ENCODE peak calls at places on chromosomes 3 and 15, in four cellular contexts. G, P, R and A are unnamed samples.

GRCh38 chr3:70749122-70749521 is 436.7 kb upstream of the MDFIC2 start:
- DNase-seq in P (no peak), R (no peak), G (no peak), A (no peak)

GRCh38 chr15:78167227-78167888 is 18.2 kb downstream of the IDH3A start:
- DNase-seq in P (peak; percentile 13), G (no peak), R (no peak), A (peak; percentile 15)

GRCh38 chr3:37996785-37997301 is 6.3 kb downstream of the VILL start:
- DNase-seq in G (peak; percentile 84), P (peak; percentile 75), R (peak; percentile 58), A (peak; percentile 91)

GRCh38 chr15:29064290-29064689 is 178.5 kb downstream of the APBA2 start:
- DNase-seq in R (no peak), G (no peak), P (no peak), A (no peak)

GRCh38 chr3:4976109-4976508 is 3.1 kb upstream of the BHLHE40 start:
- DNase-seq in G (peak; percentile 69), R (peak; percentile 40), P (no peak), A (peak; percentile 81)

GRCh38 chr15:81330351-81331085 is 6.6 kb upstream of the STARD5 start:
- DNase-seq in P (no peak), G (no peak), R (no peak), A (no peak)

GRCh38 chr3:129602730-129603560 is 3.5 kb downstream of the PLXND1 start:
- DNase-seq in R (peak; percentile 79), G (peak; percentile 96), P (no peak), A (no peak)

GRCh38 chr15:88873786-88874185 is 21.6 kb downstream of the HAPLN3 start:
- DNase-seq in P (no peak), R (no peak), G (no peak), A (no peak)

GRCh38 chr3:99902091-99902490 is 84.4 kb downstream of the CMSS1 start:
- DNase-seq in G (no peak), P (no peak), R (no peak), A (no peak)

GRCh38 chr15:92667291-92667904 is 11.8 kb upstream of the FAM174B start:
- DNase-seq in G (no peak), R (no peak), P (no peak), A (peak; percentile 38)

GRCh38 chr3:48273594-48274211 is 32.8 kb downstream of the ZNF589 start:
- DNase-seq in P (peak; percentile 50), G (peak; percentile 76), R (no peak), A (peak; percentile 74)

GRCh38 chr3:10294030-10294591 is 1.4 kb upstream of the GHRL start:
- DNase-seq in R (no peak), P (no peak), G (no peak), A (no peak)

GRCh38 chr3:177141471-177141870 is 55.8 kb downstream of the TBL1XR1 start:
- DNase-seq in P (no peak), R (no peak), G (no peak), A (no peak)

GRCh38 chr3:66586853-66587252 is 86.0 kb upstream of the LRIG1 start:
- DNase-seq in R (no peak), P (no peak), G (no peak), A (no peak)

GRCh38 chr3:67123914-67124313 is 125.8 kb downstream of the KBTBD8 start:
- DNase-seq in R (no peak), G (no peak), P (no peak), A (no peak)

GRCh38 chr3:99895106-99895705 is 77.5 kb downstream of the CMSS1 start:
- DNase-seq in R (no peak), G (no peak), P (no peak), A (no peak)

GRCh38 chr3:53498993-53499641 is 4.7 kb downstream of the CACNA1D start:
- DNase-seq in R (no peak), G (no peak), P (no peak), A (peak; percentile 35)

DNA sequence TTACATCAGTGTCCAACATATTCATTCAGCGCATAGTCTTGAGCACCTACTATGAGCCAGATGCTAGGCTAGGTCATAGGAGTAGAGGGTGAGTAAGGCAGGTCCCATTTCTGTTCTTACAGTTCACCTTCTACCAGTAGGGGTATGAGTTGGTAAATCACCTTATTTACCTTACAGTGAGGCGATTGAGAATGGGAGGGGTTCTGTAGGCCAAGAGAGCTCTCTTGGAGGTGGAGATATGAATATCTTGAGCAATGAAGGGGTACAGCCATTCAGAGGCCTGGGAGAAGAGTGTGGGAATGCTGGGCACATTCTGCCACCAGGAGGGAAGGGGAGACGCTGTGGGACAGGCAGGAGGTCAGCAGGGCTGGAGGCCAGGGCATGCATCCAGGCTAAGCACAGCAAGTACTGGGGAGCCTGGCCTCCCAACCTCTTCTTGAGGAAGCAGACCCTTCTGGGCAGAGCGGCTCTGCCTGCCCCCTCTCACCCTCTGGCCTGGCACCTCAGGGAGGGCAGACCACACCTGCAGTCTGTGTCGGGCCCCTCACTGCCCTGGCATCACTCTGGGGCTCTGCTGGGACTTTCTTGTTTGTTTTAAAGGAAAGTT is 123.4 kb downstream of the EEFSEC start:
- DNase-seq in R (no peak), G (no peak), P (no peak), A (no peak)
- H3K4me1 ChIP-seq in R (peaks cover 93% of the 10 kb centered on the region), G (peaks cover 22% of the 10 kb centered on the region), P (no peaks in the 10 kb centered on the region), A (no peaks in the 10 kb centered on the region)

DNA sequence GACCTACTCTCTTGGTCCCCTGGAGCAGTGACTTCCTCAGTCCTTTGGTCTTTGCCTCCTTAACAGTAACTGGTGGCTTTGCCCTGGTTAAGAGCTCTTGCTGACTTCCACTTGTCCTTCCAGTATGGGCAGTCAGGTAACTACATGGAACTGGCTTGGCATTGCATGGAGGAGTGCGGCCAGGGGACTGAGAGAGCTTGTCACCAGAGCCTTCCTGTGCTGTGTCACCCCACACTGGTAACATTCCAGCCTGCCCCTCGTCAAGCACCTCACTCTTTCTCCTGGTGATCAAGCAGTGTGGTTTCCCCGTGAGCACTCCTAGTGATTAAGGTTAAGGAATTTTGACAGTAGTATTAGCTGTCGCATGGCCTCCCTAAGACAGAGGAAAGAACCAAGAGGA is 19.3 kb upstream of the SNX22 start:
- DNase-seq in P (no peak), R (no peak), G (no peak), A (no peak)
- H3K36me3 ChIP-seq in P (peaks cover 80% of the 10 kb centered on the region), R (peaks cover 92% of the 10 kb centered on the region), G (peaks cover 69% of the 10 kb centered on the region), A (peaks cover 56% of the 10 kb centered on the region)

GRCh38 chr3:192843742-192844350 is 73.8 kb downstream of the MB21D2 start:
- DNase-seq in R (no peak), P (no peak), G (no peak), A (no peak)

GRCh38 chr3:192845196-192845855 is 72.3 kb downstream of the MB21D2 start:
- DNase-seq in P (no peak), G (no peak), R (no peak), A (no peak)

GRCh38 chr3:192841428-192841827 is 76.2 kb downstream of the MB21D2 start:
- DNase-seq in G (no peak), P (no peak), R (no peak), A (no peak)

GRCh38 chr3:192844366-192844765 is 73.3 kb downstream of the MB21D2 start:
- DNase-seq in R (no peak), P (no peak), G (no peak), A (no peak)

DNA sequence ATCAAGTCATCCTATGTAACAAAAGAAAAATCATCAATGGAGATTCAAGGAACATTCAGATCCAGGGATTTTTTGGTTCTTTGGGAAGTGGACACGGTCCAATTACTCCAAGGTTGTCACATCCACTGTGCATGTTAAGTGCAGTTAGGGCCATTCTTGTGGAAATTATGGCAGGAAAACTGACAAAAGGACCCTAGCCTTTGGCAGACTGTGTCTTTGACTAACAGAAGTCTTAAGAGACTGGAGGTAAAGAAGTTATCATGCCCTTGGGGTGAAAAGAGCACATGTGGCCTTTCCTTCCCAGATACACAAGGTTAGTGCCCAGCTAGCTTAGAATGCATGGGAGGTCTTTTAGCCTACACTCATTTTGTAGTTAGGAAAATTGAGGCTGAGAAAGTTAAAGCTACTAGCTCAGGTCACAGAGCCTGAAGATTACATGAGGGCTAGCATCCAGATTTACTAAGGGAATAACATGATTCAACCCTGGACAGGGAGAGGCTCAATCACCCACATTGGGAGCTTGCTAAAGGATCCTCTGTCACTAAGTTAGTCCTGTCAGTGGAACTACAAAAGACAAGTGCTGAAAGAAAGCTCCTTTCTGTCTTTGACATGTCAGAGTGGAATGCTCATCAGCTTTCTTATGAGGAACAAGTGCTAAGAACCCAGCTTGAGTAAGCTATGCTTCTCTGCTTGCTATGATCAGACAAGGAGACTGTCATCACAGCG is 74.8 kb downstream of the MB21D2 start:
- DNase-seq in R (no peak), P (no peak), G (no peak), A (no peak)
- H3K4me1 ChIP-seq in R (peaks cover 21% of the 10 kb centered on the region), P (no peaks in the 10 kb centered on the region), G (no peaks in the 10 kb centered on the region), A (no peaks in the 10 kb centered on the region)

DNA sequence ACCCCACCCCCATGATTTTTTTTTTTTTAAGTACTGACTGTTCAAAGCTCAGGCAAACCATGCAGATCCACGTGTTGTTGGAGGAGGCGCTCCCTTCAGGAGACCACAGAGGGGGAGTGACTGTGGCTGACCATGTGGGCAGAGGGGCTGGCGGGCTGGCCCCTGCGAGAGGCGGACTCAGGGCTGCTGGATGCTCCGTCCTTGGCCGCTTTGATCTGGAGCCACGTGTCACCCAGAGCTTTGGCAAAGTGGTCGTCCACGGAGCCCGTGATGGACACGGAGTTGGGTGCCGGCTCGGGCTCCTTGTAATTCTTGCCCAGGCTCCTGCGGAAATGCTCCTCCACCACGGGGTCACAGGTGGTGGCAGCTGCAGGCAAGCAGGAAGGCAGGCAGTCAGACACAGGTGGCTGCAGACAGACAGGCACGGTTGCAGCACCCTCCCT is 85.2 kb downstream of the VGLL4 start:
- DNase-seq in P (no peak), R (peak; percentile 14), G (no peak), A (no peak)
- H3K36me3 ChIP-seq in P (no peaks in the 10 kb centered on the region), R (peaks cover 38% of the 10 kb centered on the region), G (peaks cover 36% of the 10 kb centered on the region), A (no peaks in the 10 kb centered on the region)

DNA sequence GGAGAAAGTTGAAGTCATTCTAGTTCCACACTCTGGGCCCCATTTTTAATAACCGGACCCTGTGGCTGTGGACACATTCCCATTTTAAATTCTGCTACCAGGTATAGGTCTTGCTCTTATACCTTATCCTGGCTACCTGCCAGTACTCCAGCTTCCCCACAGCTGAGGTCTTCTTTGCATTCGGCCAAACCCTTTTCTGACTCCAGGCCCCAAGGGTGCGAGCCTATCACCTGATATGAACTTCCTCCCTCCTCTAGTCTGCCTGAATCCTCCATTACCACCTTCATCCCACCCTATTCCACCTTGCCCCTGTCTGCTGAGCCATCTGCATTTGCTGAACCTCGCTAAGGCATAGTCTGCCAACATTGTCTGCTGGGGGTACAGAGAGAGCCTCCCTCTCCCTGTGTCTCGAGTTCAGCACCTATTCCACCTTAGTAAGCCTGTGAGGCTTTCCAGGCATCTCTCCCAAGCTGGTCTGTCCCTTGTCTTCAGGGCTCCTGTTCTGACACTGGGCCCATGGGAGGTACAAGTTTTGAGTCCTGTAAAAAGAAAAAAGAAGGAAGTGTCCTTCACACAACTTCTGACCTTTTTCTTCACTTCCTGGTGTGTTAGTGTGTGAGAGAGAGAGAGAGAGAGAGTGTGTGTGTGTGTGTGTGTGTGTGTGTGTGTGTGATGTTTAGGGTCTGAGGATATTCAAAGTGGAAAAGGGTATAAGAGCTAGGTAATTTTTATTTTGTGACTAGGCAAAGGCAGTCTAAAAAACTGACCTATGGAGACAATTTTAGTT is 27.0 kb downstream of the PDE8A start:
- DNase-seq in P (no peak), G (no peak), R (no peak), A (no peak)
- H3K4me1 ChIP-seq in P (peaks cover 18% of the 10 kb centered on the region), G (peaks cover 12% of the 10 kb centered on the region), R (peaks cover 85% of the 10 kb centered on the region), A (peaks cover 36% of the 10 kb centered on the region)

GRCh38 chr15:41813426-41813825 is 14.5 kb upstream of the JMJD7 start:
- DNase-seq in R (no peak), P (no peak), G (no peak), A (no peak)
- H3K36me3 ChIP-seq in R (peaks cover 61% of the 10 kb centered on the region), P (peaks cover 5% of the 10 kb centered on the region), G (peaks cover 41% of the 10 kb centered on the region), A (no peaks in the 10 kb centered on the region)

GRCh38 chr3:157529751-157530150 is 26.5 kb upstream of the VEPH1 start:
- DNase-seq in G (peak; percentile 63), P (no peak), R (no peak), A (no peak)
- H3K4me1 ChIP-seq in G (peaks cover 64% of the 10 kb centered on the region), P (no peaks in the 10 kb centered on the region), R (peaks cover 4% of the 10 kb centered on the region), A (no peaks in the 10 kb centered on the region)